ENCODE peak calls at places on chromosomes 13 and 19, in nine cellular contexts. J is mesothelial cell of epicardium; E is hepatic stellate cell; H is body of pancreas; S is HAP-1; L is fibroblast of pulmonary artery; Z is T-helper 2 cell; Q is lower leg skin; B is activated CD4-positive, alpha-beta T cell treated with anti-CD3 and anti-CD28 coated beads, Interleukin-2, amount 10 ng/mL, durations not matched to agents 7 days and 5 days. M is an unnamed sample.

GRCh38 chr13:102561933-102562332 is 34.9 kb upstream of the TPP2 start:
- DNase-seq in H (no peak), Z (no peak), Q (no peak), S (no peak), B (no peak), J (no peak), L (no peak), E (no peak), M (no peak)

GRCh38 chr13:113920606-113921306 is 53.1 kb downstream of the C13orf46 start:
- DNase-seq in B (no peak), L (no peak), Z (no peak), S (no peak), H (no peak), Q (peak; percentile 58), J (no peak), E (no peak), M (no peak)

GRCh38 chr19:11425719-11426457 is 6.8 kb upstream of the RGL3 start:
- DNase-seq in J (no peak), H (no peak), E (no peak), Q (no peak), S (peak; percentile 48), B (no peak), Z (no peak), L (no peak), M (no peak)

GRCh38 chr19:1173160-1173844 is 766 bp downstream of the SBNO2 start:
- DNase-seq in Q (peak; percentile 89), E (no peak), Z (peak; percentile 44), S (peak; percentile 60), L (peak; percentile 22), H (no peak), J (peak; percentile 56), B (peak; percentile 40), M (no peak)

GRCh38 chr13:99545979-99546378 is 44.7 kb downstream of the TM9SF2 start:
- DNase-seq in H (no peak), Z (no peak), Q (no peak), B (no peak), L (no peak), J (no peak), S (no peak), E (no peak), M (no peak)

GRCh38 chr13:64675256-64675892 is 2554.8 kb downstream of the PCDH9 start:
- DNase-seq in Q (no peak), J (no peak), L (peak; percentile 33), Z (no peak), H (no peak), S (no peak), B (no peak), E (peak; percentile 1), M (no peak)

GRCh38 chr19:10808937-10809655 is 26.9 kb downstream of the TMED1 start:
- DNase-seq in Q (no peak), L (peak; percentile 47), J (no peak), B (peak; percentile 53), S (no peak), Z (peak; percentile 90), H (no peak), E (no peak), M (no peak)

GRCh38 chr13:99988469-99989375 is 7.1 kb downstream of the ZIC2 start:
- DNase-seq in S (no peak), E (no peak), J (no peak), Z (no peak), B (no peak), Q (peak; percentile 58), L (no peak), H (no peak), M (no peak)

GRCh38 chr13:41520699-41521630 is 63.6 kb downstream of the RGCC start:
- DNase-seq in B (no peak), E (no peak), J (no peak), Z (no peak), Q (peak; percentile 67), S (no peak), L (no peak), H (no peak), M (no peak)

GRCh38 chr19:6138066-6138465 is 2.6 kb downstream of the ACSBG2 start:
- DNase-seq in E (no peak), B (no peak), Q (no peak), H (no peak), Z (no peak), J (no peak), S (no peak), L (no peak), M (no peak)

GRCh38 chr19:50974702-50975555 is 5.5 kb upstream of the KLK6 start:
- DNase-seq in J (no peak), H (no peak), E (no peak), S (no peak), B (no peak), L (no peak), Z (no peak), Q (no peak), M (no peak)

GRCh38 chr13:24271611-24272451 is 37.5 kb upstream of the C1QTNF9 start:
- DNase-seq in E (peak; percentile 83), Q (peak; percentile 89), J (no peak), H (peak; percentile 88), S (peak; percentile 64), Z (peak; percentile 95), L (peak; percentile 81), B (peak; percentile 84), M (peak; percentile 79)

GRCh38 chr13:112333756-112334543 is 42.2 kb upstream of the SPACA7 start:
- DNase-seq in L (no peak), H (no peak), Q (no peak), B (no peak), Z (no peak), J (no peak), E (no peak), S (no peak), M (no peak)

GRCh38 chr19:47813304-47813994 is 8.3 kb upstream of the CRX start:
- DNase-seq in E (peak; percentile 57), S (peak; percentile 97), B (peak; percentile 79), J (peak; percentile 91), L (peak; percentile 50), Q (peak; percentile 90), H (peak; percentile 63), Z (peak; percentile 57), M (peak; percentile 8)

GRCh38 chr19:52336117-52336811 is at the start of gene ZNF610:
- DNase-seq in Z (peak; percentile 88), B (peak; percentile 91), E (peak; percentile 85), H (peak; percentile 89), J (peak; percentile 91), L (peak; percentile 87), Q (peak; percentile 97), S (no peak), M (peak; percentile 90)

GRCh38 chr19:572891-573825 is 762 bp downstream of the BSG start:
- DNase-seq in E (peak; percentile 85), B (peak; percentile 29), J (no peak), S (peak; percentile 80), Z (peak; percentile 29), L (peak; percentile 60), Q (peak; percentile 93), H (peak; percentile 39), M (no peak)

GRCh38 chr13:33230178-33230881 is 55.2 kb downstream of the STARD13 start:
- DNase-seq in E (no peak), H (no peak), L (peak; percentile 74), J (no peak), S (no peak), Q (no peak), Z (no peak), B (no peak), M (no peak)

GRCh38 chr19:53870485-53870844 is 2.8 kb downstream of the MYADM start:
- DNase-seq in Q (no peak), Z (no peak), S (peak; percentile 29), J (no peak), H (peak; percentile 51), L (no peak), B (peak; percentile 27), E (peak; percentile 14), M (no peak)

GRCh38 chr19:43777163-43777700 is 3.5 kb downstream of the KCNN4 start:
- DNase-seq in H (peak; percentile 48), B (peak; percentile 45), L (no peak), S (no peak), J (peak; percentile 53), Q (no peak), E (peak; percentile 52), Z (peak; percentile 49), M (no peak)

GRCh38 chr19:44993526-44993925 is 7.7 kb upstream of the RELB start:
- DNase-seq in Q (no peak), L (no peak), B (no peak), J (no peak), Z (no peak), E (no peak), S (no peak), H (no peak), M (no peak)

GRCh38 chr19:5358173-5358800 is 17.7 kb upstream of the PTPRS start:
- DNase-seq in S (no peak), J (no peak), Z (no peak), B (no peak), H (no peak), Q (no peak), E (no peak), L (peak; percentile 14), M (no peak)

GRCh38 chr19:40799558-40800338 is 757 bp downstream of the EGLN2 start:
- DNase-seq in H (peak; percentile 42), S (peak; percentile 58), Q (peak; percentile 92), J (no peak), B (peak; percentile 33), Z (no peak), E (peak; percentile 47), L (peak; percentile 53), M (no peak)

GRCh38 chr19:49097453-49098288 is 12.4 kb downstream of the SNRNP70 start:
- DNase-seq in S (peak; percentile 83), J (peak; percentile 79), Q (peak; percentile 93), Z (peak; percentile 82), H (peak; percentile 72), B (peak; percentile 78), L (peak; percentile 80), E (peak; percentile 81), M (peak; percentile 23)

GRCh38 chr13:95044452-95045205 is 256.6 kb downstream of the ABCC4 start:
- DNase-seq in E (no peak), B (no peak), Z (no peak), Q (no peak), H (no peak), L (no peak), J (no peak), S (no peak), M (no peak)

GRCh38 chr13:23547000-23547590 is 23.1 kb upstream of the TNFRSF19 start:
- DNase-seq in B (no peak), J (peak; percentile 49), E (peak; percentile 28), Q (no peak), S (no peak), L (peak; percentile 47), H (no peak), Z (no peak), M (no peak)

GRCh38 chr13:48542581-48543341 is 9.9 kb upstream of the RCBTB2 start:
- DNase-seq in J (no peak), B (no peak), S (peak; percentile 25), H (peak; percentile 60), Z (no peak), Q (peak; percentile 91), L (peak; percentile 52), E (no peak), M (peak; percentile 6)

GRCh38 chr13:106815545-106815944 is 247.6 kb upstream of the ARGLU1 start:
- DNase-seq in H (no peak), S (no peak), L (no peak), Q (no peak), B (no peak), E (no peak), J (no peak), Z (no peak), M (no peak)

GRCh38 chr13:44710576-44710975 is 134.4 kb upstream of the TSC22D1 start:
- DNase-seq in H (no peak), J (no peak), E (peak; percentile 64), S (no peak), L (peak; percentile 93), Q (no peak), Z (no peak), B (no peak), M (no peak)

GRCh38 chr13:97875218-97875617 is 78.3 kb upstream of the IPO5 start:
- DNase-seq in B (no peak), E (no peak), H (no peak), L (no peak), J (no peak), S (no peak), Z (no peak), Q (no peak), M (no peak)

GRCh38 chr19:49492573-49493411 is 3.4 kb upstream of the RPS11 start:
- DNase-seq in Z (no peak), L (no peak), B (no peak), Q (no peak), S (peak; percentile 62), H (no peak), J (no peak), E (no peak), M (no peak)

GRCh38 chr13:98098511-98098910 is 44.4 kb upstream of the FARP1 start:
- DNase-seq in H (no peak), S (no peak), E (peak; percentile 54), L (peak; percentile 13), Z (no peak), B (no peak), J (no peak), Q (no peak), M (no peak)